ENCODE peak calls at places on chromosomes 7 and 10, in four cellular contexts. P is central memory CD4-positive, alpha-beta T cell; D is naive B cell; V is lung. L is an unnamed sample.

GRCh38 chr10:60905580-60905979 is 38.4 kb downstream of the RHOBTB1 start:
- DNase-seq in P (no peak), V (peak), D (no peak), L (no peak)

GRCh38 chr7:74185016-74185415 is 10.9 kb downstream of the EIF4H start:
- DNase-seq in V (no peak), P (no peak), D (no peak), L (no peak)

GRCh38 chr10:100043344-100043743 is 33.6 kb upstream of the DNMBP start:
- DNase-seq in P (no peak), V (no peak), D (no peak), L (no peak)

GRCh38 chr10:615583-616152 is 73.8 kb downstream of the DIP2C start:
- DNase-seq in V (no peak), D (no peak), P (no peak), L (no peak)

GRCh38 chr10:28769147-28769604 is 91.9 kb downstream of the BAMBI start:
- DNase-seq in V (no peak), P (no peak), D (no peak), L (no peak)

GRCh38 chr7:45984386-45985295 is 63.6 kb upstream of the IGFBP3 start:
- DNase-seq in P (no peak), V (no peak), D (no peak), L (peak)

GRCh38 chr7:21944616-21945373 is 904 bp downstream of the CDCA7L start:
- DNase-seq in V (peak), P (peak), D (peak), L (no peak)

GRCh38 chr7:100682228-100682741 is 8.7 kb downstream of the GNB2 start:
- DNase-seq in V (no peak), D (no peak), P (no peak), L (no peak)

GRCh38 chr10:129877773-129878371 is 86.2 kb downstream of the EBF3 start:
- DNase-seq in V (no peak), D (no peak), P (peak), L (no peak)

GRCh38 chr10:124245191-124245590 is 151.8 kb upstream of the CHST15 start:
- DNase-seq in D (no peak), V (no peak), P (no peak), L (no peak)

GRCh38 chr7:22668971-22669401 is 58.0 kb upstream of the IL6 start:
- DNase-seq in D (no peak), V (no peak), P (no peak), L (no peak)

GRCh38 chr10:88538038-88538437 is 45.1 kb downstream of the RNLS start:
- DNase-seq in P (no peak), V (no peak), D (no peak), L (no peak)

GRCh38 chr10:69898941-69899340 is 97.2 kb downstream of the COL13A1 start:
- DNase-seq in V (no peak), P (no peak), D (no peak), L (no peak)

GRCh38 chr7:139153832-139154231 is 44.3 kb upstream of the ZC3HAV1 start:
- DNase-seq in D (no peak), V (no peak), P (no peak), L (no peak)

GRCh38 chr10:132371641-132372081 is 25.3 kb upstream of the PWWP2B start:
- DNase-seq in D (no peak), V (no peak), P (no peak), L (no peak)

GRCh38 chr10:124993345-124993708 is 51.4 kb downstream of the ZRANB1 start:
- DNase-seq in P (no peak), V (no peak), D (no peak), L (no peak)

GRCh38 chr7:68421712-68422111 is 1176.6 kb upstream of the AUTS2 start:
- DNase-seq in P (no peak), V (no peak), D (no peak), L (no peak)

GRCh38 chr10:121823993-121824463 is 103.8 kb downstream of the ATE1 start:
- DNase-seq in V (no peak), D (no peak), P (peak), L (no peak)

GRCh38 chr7:22549667-22550513 is 49.9 kb upstream of the STEAP1B start:
- DNase-seq in V (no peak), D (peak), P (peak), L (peak)

GRCh38 chr7:43438897-43439479 is 143.9 kb upstream of the STK17A start:
- DNase-seq in D (no peak), P (no peak), V (no peak), L (no peak)

GRCh38 chr10:127649642-127650041 is 87.3 kb upstream of the FOXI2 start:
- DNase-seq in D (no peak), V (no peak), P (no peak), L (no peak)

GRCh38 chr7:26306770-26307169 is 15.1 kb downstream of the SNX10 start:
- DNase-seq in V (no peak), P (no peak), D (no peak), L (no peak)

GRCh38 chr10:23886355-23886754 is 322.6 kb upstream of the KIAA1217 start:
- DNase-seq in P (no peak), D (no peak), V (no peak), L (no peak)

GRCh38 chr7:159097661-159098423 is 46.8 kb downstream of the VIPR2 start:
- DNase-seq in V (no peak), P (no peak), D (no peak), L (no peak)

GRCh38 chr7:121447191-121447920 is 51.2 kb upstream of the FAM3C start:
- DNase-seq in V (no peak), P (no peak), D (no peak), L (no peak)

GRCh38 chr10:73774637-73775036 is 7.2 kb upstream of the CHCHD1 start:
- DNase-seq in P (no peak), V (no peak), D (no peak), L (no peak)

GRCh38 chr7:2812831-2813230 is 31.3 kb downstream of the GNA12 start:
- DNase-seq in V (no peak), D (no peak), P (no peak), L (no peak)

GRCh38 chr7:132526111-132526741 is 50.0 kb downstream of the PLXNA4 start:
- DNase-seq in D (no peak), V (no peak), P (no peak), L (no peak)

GRCh38 chr7:370775-371118 is 80.8 kb downstream of the FOXL3 start:
- DNase-seq in V (no peak), D (no peak), P (no peak), L (no peak)

GRCh38 chr10:3426190-3426845 is 253.7 kb upstream of the PITRM1 start:
- DNase-seq in P (no peak), D (no peak), V (no peak), L (no peak)

GRCh38 chr7:106217089-106217542 is 67.7 kb downstream of the NAMPT start:
- DNase-seq in D (no peak), P (no peak), V (peak), L (peak)

GRCh38 chr7:21030237-21030636 is 243.6 kb upstream of the SP8 start:
- DNase-seq in D (no peak), P (no peak), V (no peak), L (no peak)

GRCh38 chr10:42952358-42952757 is 124.5 kb upstream of the RET start:
- DNase-seq in D (no peak), V (peak), P (no peak), L (peak)

GRCh38 chr10:71489077-71489476 is 92.4 kb downstream of the CDH23 start:
- DNase-seq in D (no peak), V (no peak), P (no peak), L (no peak)

GRCh38 chr10:5987747-5988146 is 10.4 kb upstream of the IL15RA start:
- DNase-seq in D (no peak), V (no peak), P (no peak), L (peak)

GRCh38 chr10:101050206-101051069 is 11.4 kb upstream of the KAZALD1 start:
- DNase-seq in V (peak), P (peak), D (peak), L (no peak)

GRCh38 chr7:155683098-155683497 is 38.6 kb downstream of the RBM33 start:
- DNase-seq in D (no peak), V (no peak), P (no peak), L (no peak)

GRCh38 chr10:47147186-47147585 is 152.8 kb upstream of the GDF10 start:
- DNase-seq in V (no peak), D (no peak), P (no peak), L (no peak)

L was measured in esophagus muscularis mucosa.